ENCODE peak calls at places on chromosome 3, in nine cellular contexts. V is ovary, N is AG09319, T is A549, Q is tibial artery, O is uterus, J is GM13976, C is bronchial epithelial cell, H is progenitor cell of endocrine pancreas. L is an unnamed sample.

GRCh38 chr3:115999001-115999400 is 375.7 kb downstream of the GAP43 start:
- DNase-seq in H (no peak), Q (no peak), O (no peak), N (no peak), J (no peak), T (no peak), V (no peak), C (no peak), L (no peak)

GRCh38 chr3:117853923-117854322 is 1144.3 kb downstream of the TUSC7 start:
- DNase-seq in Q (no peak), T (peak; percentile 81), V (no peak), N (peak; percentile 54), O (no peak), J (no peak), H (no peak), C (peak; percentile 90), L (peak; percentile 85)

GRCh38 chr3:13427662-13428603 is 7.8 kb upstream of the NUP210 start:
- DNase-seq in Q (no peak), N (no peak), J (no peak), V (no peak), T (no peak), C (peak; percentile 13), O (no peak), H (no peak), L (peak; percentile 22)

GRCh38 chr3:146077181-146077580 is 83.8 kb downstream of the PLOD2 start:
- DNase-seq in T (no peak), J (no peak), Q (no peak), C (no peak), O (no peak), N (no peak), V (no peak), H (no peak), L (no peak)

GRCh38 chr3:9088431-9089353 is 125.4 kb upstream of the RAD18 start:
- DNase-seq in C (peak; percentile 73), N (peak; percentile 5), O (no peak), V (peak; percentile 35), T (no peak), H (no peak), J (no peak), Q (peak; percentile 42), L (peak; percentile 78)

GRCh38 chr3:150443331-150443741 is 35.2 kb downstream of the TSC22D2 start:
- DNase-seq in V (no peak), C (peak; percentile 27), O (no peak), H (no peak), J (no peak), T (no peak), Q (no peak), N (no peak), L (peak; percentile 24)

GRCh38 chr3:196620228-196620627 is 19.3 kb upstream of the NRROS start:
- DNase-seq in J (no peak), H (no peak), Q (peak; percentile 57), N (no peak), T (no peak), V (no peak), C (no peak), O (no peak), L (peak; percentile 12)

GRCh38 chr3:80612366-80612765 is 844.6 kb upstream of the ROBO1 start:
- DNase-seq in Q (no peak), T (no peak), C (no peak), V (no peak), N (no peak), H (no peak), J (no peak), O (no peak), L (no peak)

GRCh38 chr3:17806201-17806600 is 63.8 kb upstream of the TBC1D5 start:
- DNase-seq in J (no peak), C (no peak), H (no peak), Q (no peak), V (no peak), N (no peak), T (no peak), O (no peak), L (no peak)

GRCh38 chr3:25448750-25449684 is 21.0 kb downstream of the RARB start:
- DNase-seq in N (no peak), H (no peak), Q (peak; percentile 89), O (peak; percentile 80), T (no peak), C (no peak), V (peak; percentile 72), J (no peak), L (peak; percentile 28)

GRCh38 chr3:143832433-143832832 is 15.8 kb downstream of the SLC9A9 start:
- DNase-seq in T (no peak), C (peak; percentile 74), J (no peak), H (no peak), Q (no peak), O (no peak), V (no peak), N (no peak), L (peak; percentile 71)

GRCh38 chr3:59555593-59556315 is 505.9 kb upstream of the CFAP20DC start:
- DNase-seq in Q (no peak), O (no peak), C (peak; percentile 90), N (no peak), H (no peak), V (no peak), T (no peak), J (no peak), L (peak; percentile 87)

GRCh38 chr3:107217161-107217560 is 160.1 kb upstream of the CCDC54 start:
- DNase-seq in H (no peak), T (no peak), N (peak; percentile 60), J (no peak), V (no peak), Q (no peak), O (no peak), C (peak; percentile 89), L (peak; percentile 89)

GRCh38 chr3:36596411-36596810 is 167.9 kb downstream of the DCLK3 start:
- DNase-seq in Q (no peak), O (no peak), V (no peak), N (no peak), H (no peak), C (peak; percentile 49), J (no peak), T (no peak), L (peak; percentile 42)

GRCh38 chr3:36595531-36595930 is 168.8 kb downstream of the DCLK3 start:
- DNase-seq in V (no peak), N (no peak), T (no peak), H (no peak), Q (no peak), O (no peak), J (no peak), C (no peak), L (no peak)

GRCh38 chr3:36597422-36597821 is 166.9 kb downstream of the DCLK3 start:
- DNase-seq in H (no peak), J (no peak), N (no peak), T (peak; percentile 12), V (no peak), Q (no peak), O (no peak), C (peak; percentile 85), L (peak; percentile 90)

DNA sequence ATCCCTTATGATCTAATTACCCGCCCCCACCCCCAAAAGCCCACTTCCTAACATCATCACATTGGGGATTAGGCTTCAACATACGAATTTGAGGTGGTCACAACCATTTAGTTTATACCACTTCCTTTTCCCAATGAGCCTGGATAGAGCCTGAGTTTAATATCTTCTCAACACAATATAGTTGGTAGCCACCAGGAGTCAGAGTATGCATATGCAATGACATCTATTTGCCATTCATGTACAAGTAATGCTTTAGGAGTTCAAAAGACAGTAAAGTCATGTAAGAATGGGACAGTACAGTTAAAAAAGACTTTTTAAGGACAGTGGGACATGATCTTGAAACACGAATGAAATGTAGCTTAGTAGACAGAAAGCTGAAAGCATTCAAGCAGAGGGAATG is 172.4 kb downstream of the DCLK3 start:
- DNase-seq in J (no peak), T (no peak), Q (no peak), O (no peak), C (peak; percentile 42), N (no peak), V (no peak), H (no peak), L (peak; percentile 57)
- TF ChIP-seq CTCF in J (no peak), T (peak; percentile 18), Q (no peak), O (no peak), C (peak; percentile 30), N (peak; percentile 27), V (no peak), H (no peak), L (peak; percentile 45)

GRCh38 chr3:177760803-177761202 is 563.5 kb upstream of the TBL1XR1 start:
- DNase-seq in T (no peak), V (no peak), J (no peak), N (peak; percentile 69), H (no peak), C (no peak), Q (no peak), O (no peak), L (no peak)
- TF ChIP-seq CTCF in T (no peak), V (no peak), J (no peak), N (no peak), H (no peak), C (no peak), Q (no peak), O (no peak), L (no peak)

GRCh38 chr3:188299068-188299467 is 145.1 kb downstream of the LPP start:
- DNase-seq in O (no peak), J (no peak), C (no peak), N (no peak), V (no peak), T (no peak), H (no peak), Q (no peak), L (no peak)

GRCh38 chr3:188303286-188303799 is 149.4 kb downstream of the LPP start:
- DNase-seq in T (no peak), C (no peak), V (no peak), O (no peak), N (no peak), J (no peak), Q (no peak), H (no peak), L (no peak)

GRCh38 chr3:188298585-188298984 is 144.6 kb downstream of the LPP start:
- DNase-seq in H (no peak), J (no peak), V (no peak), C (no peak), T (no peak), O (no peak), Q (no peak), N (no peak), L (no peak)

GRCh38 chr3:188299713-188300112 is 145.8 kb downstream of the LPP start:
- DNase-seq in N (no peak), H (no peak), J (no peak), O (no peak), Q (no peak), C (no peak), T (no peak), V (no peak), L (no peak)

DNA sequence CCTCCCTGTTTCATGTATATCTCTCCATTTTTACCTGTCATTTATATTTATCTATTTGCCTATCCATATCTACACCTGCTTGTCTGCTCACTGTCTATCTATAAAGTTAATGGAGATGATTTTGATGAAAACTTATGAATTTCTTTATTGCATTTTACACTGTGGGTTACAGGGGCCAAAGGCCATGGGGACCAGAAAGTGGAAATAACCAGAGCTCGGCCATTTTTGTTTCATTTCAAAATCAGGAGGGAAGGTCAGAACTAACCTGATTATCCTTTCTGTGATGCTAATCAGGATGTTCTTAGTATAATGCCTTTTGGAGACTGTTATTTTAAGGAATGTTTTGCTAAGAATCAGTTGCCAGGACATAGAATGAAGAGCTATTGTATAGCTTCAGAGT is 147.2 kb downstream of the LPP start:
- DNase-seq in Q (no peak), V (no peak), O (no peak), N (no peak), C (no peak), T (no peak), J (no peak), H (no peak), L (no peak)
- TF ChIP-seq CTCF in Q (no peak), V (no peak), O (no peak), N (no peak), C (no peak), T (no peak), J (no peak), H (no peak), L (no peak)

GRCh38 chr3:140219923-140220452 is 285.0 kb downstream of the CLSTN2 start:
- DNase-seq in V (no peak), J (peak; percentile 17), O (no peak), Q (no peak), H (no peak), N (no peak), T (no peak), C (no peak), L (no peak)
- TF ChIP-seq CTCF in V (no peak), J (no peak), O (no peak), Q (no peak), H (no peak), N (peak; percentile 18), T (no peak), C (no peak), L (no peak)